ENCODE peak calls at places on chromosomes 7 and 10, in four cellular contexts. D, H, I and X are unnamed samples.

GRCh38 chr10:86436963-86437362 is 70.4 kb upstream of the GRID1 start:
- DNase-seq in D (no peak), H (no peak), I (no peak), X (no peak)

GRCh38 chr10:63431962-63432797 is 33.6 kb downstream of the JMJD1C start:
- DNase-seq in D (peak), H (no peak), I (no peak), X (peak)

GRCh38 chr10:1034758-1035157 is 9.1 kb upstream of the IDI2 start:
- DNase-seq in D (no peak), H (no peak), I (no peak), X (no peak)

GRCh38 chr10:15571570-15571969 is 148.2 kb downstream of the ITGA8 start:
- DNase-seq in D (peak), H (no peak), I (no peak), X (no peak)

GRCh38 chr7:95190515-95190914 is 133.8 kb downstream of the PON1 start:
- DNase-seq in D (no peak), H (no peak), I (peak), X (no peak)

GRCh38 chr10:30433286-30433778 is 652 bp upstream of the MAP3K8 start:
- DNase-seq in D (peak), H (peak), I (peak), X (no peak)

GRCh38 chr10:112896273-112896672 is 53.8 kb upstream of the TCF7L2 start:
- DNase-seq in D (peak), H (no peak), I (no peak), X (no peak)

GRCh38 chr7:27442446-27442845 is 199.8 kb downstream of the EVX1 start:
- DNase-seq in D (peak), H (no peak), I (no peak), X (no peak)

GRCh38 chr7:117020605-117021002 is 67.3 kb downstream of the ST7 start:
- DNase-seq in D (no peak), H (no peak), I (no peak), X (no peak)

DNA sequence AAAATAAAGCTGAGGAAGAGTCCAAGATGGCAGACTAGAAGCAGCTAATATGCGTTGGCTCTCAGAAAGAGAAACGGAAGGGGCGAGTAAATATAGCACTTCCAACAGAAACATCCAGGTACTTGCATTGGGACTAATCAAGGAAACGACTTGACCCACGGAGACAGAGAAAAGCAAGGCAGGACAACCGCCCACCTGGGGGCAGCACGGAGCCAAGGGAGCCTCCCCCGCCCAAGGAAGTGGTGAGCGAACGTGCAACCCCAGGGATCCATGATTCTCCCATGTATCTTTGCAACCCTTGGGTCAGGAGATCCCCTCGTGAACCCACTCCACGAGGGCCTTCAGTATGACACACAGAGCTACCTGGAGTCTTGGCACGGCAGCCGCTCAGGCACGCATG is 45.4 kb upstream of the GRM3 start:
- DNase-seq in D (no peak), H (no peak), I (peak), X (no peak)
- TF ChIP-seq USF2 in D (no peak), H (no peak), I (no peak), X (no peak)

GRCh38 chr10:121312582-121312981 is 285.7 kb downstream of the FGFR2 start:
- DNase-seq in D (no peak), H (no peak), I (no peak), X (no peak)
- TF ChIP-seq USF2 in D (no peak), H (no peak), I (no peak), X (no peak)

GRCh38 chr7:111998326-111998725 is 207.9 kb downstream of the DOCK4 start:
- DNase-seq in D (no peak), H (no peak), I (no peak), X (no peak)
- TF ChIP-seq USF2 in D (no peak), H (no peak), I (no peak), X (no peak)

GRCh38 chr10:100826661-100826982 is 81.2 kb downstream of the PAX2 start:
- DNase-seq in D (no peak), H (no peak), I (no peak), X (no peak)

GRCh38 chr10:100826983-100827818 is 81.8 kb downstream of the PAX2 start:
- DNase-seq in D (no peak), H (peak), I (peak), X (no peak)

GRCh38 chr10:100828744-100829102 is 83.3 kb downstream of the PAX2 start:
- DNase-seq in D (no peak), H (peak), I (no peak), X (no peak)

GRCh38 chr10:100829103-100829870 is 83.5 kb upstream of the SLF2 start:
- DNase-seq in D (no peak), H (peak), I (peak), X (no peak)

GRCh38 chr10:100827819-100828743 is 82.7 kb downstream of the PAX2 start:
- DNase-seq in D (no peak), H (peak), I (peak), X (no peak)
- TF ChIP-seq USF2 in D (no peak), H (no peak), I (no peak), X (no peak)

DNA sequence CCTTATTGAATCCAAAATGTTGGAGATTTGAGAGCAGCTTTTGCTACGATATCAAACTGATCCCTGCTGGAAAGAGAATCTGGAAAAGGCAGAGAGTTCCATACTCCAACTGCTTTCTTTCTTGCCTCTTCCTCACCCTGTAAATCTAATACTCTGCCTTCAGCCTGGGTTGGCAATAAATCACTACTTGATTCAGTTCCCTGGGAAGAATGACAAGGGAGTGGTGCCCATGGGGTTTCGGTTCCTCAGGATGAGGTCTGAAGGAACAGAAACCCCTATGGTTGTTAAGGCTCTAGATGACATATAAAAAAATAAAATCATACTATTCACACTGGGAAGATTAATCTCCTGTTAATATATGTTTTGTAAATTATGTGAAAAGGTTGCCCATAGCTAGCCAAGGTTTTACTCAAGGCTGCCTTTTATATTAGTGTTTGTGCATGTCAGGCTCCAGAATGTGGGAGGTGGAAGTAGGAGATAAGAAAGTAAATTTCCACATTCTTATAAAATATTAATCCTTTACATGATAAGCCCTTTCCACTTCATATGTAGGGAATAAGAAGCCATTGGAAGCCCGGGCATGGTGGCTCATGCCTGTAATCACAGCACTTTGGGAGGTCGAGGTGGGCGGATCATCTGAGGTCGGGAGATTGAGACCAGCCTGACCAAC is 106.2 kb upstream of the CACNA2D1 start:
- DNase-seq in D (no peak), H (no peak), I (no peak), X (no peak)
- TF ChIP-seq USF2 in D (no peak), H (no peak), I (no peak), X (no peak)

GRCh38 chr7:75578081-75578480 is 86.0 kb downstream of the SPDYE5 start:
- DNase-seq in D (no peak), H (no peak), I (no peak), X (no peak)

GRCh38 chr7:75579899-75580298 is 87.8 kb downstream of the SPDYE5 start:
- DNase-seq in D (no peak), H (no peak), I (no peak), X (no peak)

GRCh38 chr7:75584385-75584784 is 92.3 kb downstream of the SPDYE5 start:
- DNase-seq in D (no peak), H (no peak), I (no peak), X (no peak)

GRCh38 chr7:75583255-75583654 is 91.1 kb downstream of the SPDYE5 start:
- DNase-seq in D (no peak), H (no peak), I (no peak), X (no peak)
- TF ChIP-seq USF2 in D (no peak), H (no peak), I (no peak), X (no peak)